ENCODE peak calls at places on chromosome X, in six cellular contexts. One of them, this sample, is unnamed.

GRCh38 chrX:35150642-35151239 is 208.1 kb downstream of the FAM47B start:
- DNase-seq in H9: no peak
- DNase-seq in NCI-H2107: no peak
- DNase-seq in endothelial cell of umbilical vein: no peak
- DNase-seq in activated CD4-positive, alpha-beta T cell treated with anti-CD3 and anti-CD28 coated beads, Interleukin-2, amount 10 ng/mL, durations not matched to agents 7 days and 5 days: no peak
- DNase-seq in mesendoderm: no peak
- DNase-seq in this sample: no peak

GRCh38 chrX:48560681-48561080 is 13.6 kb upstream of the RBM3 start:
- DNase-seq in mesendoderm: no peak
- DNase-seq in H9: no peak
- DNase-seq in endothelial cell of umbilical vein: no peak
- DNase-seq in NCI-H2107: no peak
- DNase-seq in activated CD4-positive, alpha-beta T cell treated with anti-CD3 and anti-CD28 coated beads, Interleukin-2, amount 10 ng/mL, durations not matched to agents 7 days and 5 days: no peak
- DNase-seq in this sample: no peak

GRCh38 chrX:20372533-20372932 is 105.8 kb upstream of the RPS6KA3 start:
- DNase-seq in endothelial cell of umbilical vein: no peak
- DNase-seq in activated CD4-positive, alpha-beta T cell treated with anti-CD3 and anti-CD28 coated beads, Interleukin-2, amount 10 ng/mL, durations not matched to agents 7 days and 5 days: no peak
- DNase-seq in mesendoderm: no peak
- DNase-seq in H9: no peak
- DNase-seq in NCI-H2107: no peak
- DNase-seq in this sample: no peak

GRCh38 chrX:155094468-155095061 is 23.3 kb downstream of the BRCC3 start:
- DNase-seq in endothelial cell of umbilical vein: peak; percentile 27
- DNase-seq in activated CD4-positive, alpha-beta T cell treated with anti-CD3 and anti-CD28 coated beads, Interleukin-2, amount 10 ng/mL, durations not matched to agents 7 days and 5 days: peak; percentile 37
- DNase-seq in mesendoderm: peak; percentile 19
- DNase-seq in H9: no peak
- DNase-seq in NCI-H2107: no peak
- DNase-seq in this sample: no peak

GRCh38 chrX:153767674-153768055 is 3.6 kb downstream of the PLXNB3 start:
- DNase-seq in mesendoderm: no peak
- DNase-seq in H9: peak; percentile 27
- DNase-seq in activated CD4-positive, alpha-beta T cell treated with anti-CD3 and anti-CD28 coated beads, Interleukin-2, amount 10 ng/mL, durations not matched to agents 7 days and 5 days: no peak
- DNase-seq in endothelial cell of umbilical vein: no peak
- DNase-seq in NCI-H2107: no peak
- DNase-seq in this sample: no peak

GRCh38 chrX:39724544-39724943 is 373.2 kb downstream of the BCOR start:
- DNase-seq in mesendoderm: no peak
- DNase-seq in activated CD4-positive, alpha-beta T cell treated with anti-CD3 and anti-CD28 coated beads, Interleukin-2, amount 10 ng/mL, durations not matched to agents 7 days and 5 days: peak; percentile 22
- DNase-seq in NCI-H2107: no peak
- DNase-seq in endothelial cell of umbilical vein: no peak
- DNase-seq in H9: no peak
- DNase-seq in this sample: peak; percentile 65

GRCh38 chrX:51641421-51642021 is 22.8 kb upstream of the CENPVL3 start:
- DNase-seq in NCI-H2107: no peak
- DNase-seq in activated CD4-positive, alpha-beta T cell treated with anti-CD3 and anti-CD28 coated beads, Interleukin-2, amount 10 ng/mL, durations not matched to agents 7 days and 5 days: peak; percentile 21
- DNase-seq in H9: peak; percentile 38
- DNase-seq in endothelial cell of umbilical vein: peak; percentile 26
- DNase-seq in mesendoderm: peak; percentile 69
- DNase-seq in this sample: peak; percentile 31

GRCh38 chrX:25083661-25084060 is 67.9 kb upstream of the ARX start:
- DNase-seq in NCI-H2107: no peak
- DNase-seq in activated CD4-positive, alpha-beta T cell treated with anti-CD3 and anti-CD28 coated beads, Interleukin-2, amount 10 ng/mL, durations not matched to agents 7 days and 5 days: no peak
- DNase-seq in H9: no peak
- DNase-seq in endothelial cell of umbilical vein: no peak
- DNase-seq in mesendoderm: no peak
- DNase-seq in this sample: no peak

GRCh38 chrX:111006119-111006518 is 89.9 kb upstream of the PAK3 start:
- DNase-seq in endothelial cell of umbilical vein: no peak
- DNase-seq in H9: no peak
- DNase-seq in mesendoderm: no peak
- DNase-seq in activated CD4-positive, alpha-beta T cell treated with anti-CD3 and anti-CD28 coated beads, Interleukin-2, amount 10 ng/mL, durations not matched to agents 7 days and 5 days: no peak
- DNase-seq in NCI-H2107: no peak
- DNase-seq in this sample: no peak

GRCh38 chrX:134374910-134375309 is 85.1 kb upstream of the HPRT1 start:
- DNase-seq in NCI-H2107: no peak
- DNase-seq in mesendoderm: no peak
- DNase-seq in activated CD4-positive, alpha-beta T cell treated with anti-CD3 and anti-CD28 coated beads, Interleukin-2, amount 10 ng/mL, durations not matched to agents 7 days and 5 days: no peak
- DNase-seq in H9: no peak
- DNase-seq in endothelial cell of umbilical vein: peak; percentile 6
- DNase-seq in this sample: no peak

GRCh38 chrX:87578978-87579377 is 61.4 kb downstream of the KLHL4 start:
- DNase-seq in activated CD4-positive, alpha-beta T cell treated with anti-CD3 and anti-CD28 coated beads, Interleukin-2, amount 10 ng/mL, durations not matched to agents 7 days and 5 days: no peak
- DNase-seq in H9: no peak
- DNase-seq in mesendoderm: peak; percentile 28
- DNase-seq in endothelial cell of umbilical vein: peak; percentile 20
- DNase-seq in NCI-H2107: no peak
- DNase-seq in this sample: no peak

GRCh38 chrX:368811-369562 is 17.7 kb downstream of the PPP2R3B start:
- DNase-seq in endothelial cell of umbilical vein: no peak
- DNase-seq in H9: no peak
- DNase-seq in NCI-H2107: no peak
- DNase-seq in mesendoderm: no peak
- DNase-seq in activated CD4-positive, alpha-beta T cell treated with anti-CD3 and anti-CD28 coated beads, Interleukin-2, amount 10 ng/mL, durations not matched to agents 7 days and 5 days: no peak
- DNase-seq in this sample: no peak

GRCh38 chrX:104641176-104641575 is 75.2 kb downstream of the IL1RAPL2 start:
- DNase-seq in mesendoderm: peak; percentile 53
- DNase-seq in endothelial cell of umbilical vein: no peak
- DNase-seq in activated CD4-positive, alpha-beta T cell treated with anti-CD3 and anti-CD28 coated beads, Interleukin-2, amount 10 ng/mL, durations not matched to agents 7 days and 5 days: no peak
- DNase-seq in NCI-H2107: no peak
- DNase-seq in H9: peak; percentile 61
- DNase-seq in this sample: no peak

GRCh38 chrX:65575024-65575423 is 40.4 kb upstream of the LAS1L start:
- DNase-seq in mesendoderm: no peak
- DNase-seq in activated CD4-positive, alpha-beta T cell treated with anti-CD3 and anti-CD28 coated beads, Interleukin-2, amount 10 ng/mL, durations not matched to agents 7 days and 5 days: no peak
- DNase-seq in NCI-H2107: no peak
- DNase-seq in H9: no peak
- DNase-seq in endothelial cell of umbilical vein: no peak
- DNase-seq in this sample: no peak

GRCh38 chrX:108134724-108135123 is 43.1 kb downstream of the ATG4A start:
- DNase-seq in activated CD4-positive, alpha-beta T cell treated with anti-CD3 and anti-CD28 coated beads, Interleukin-2, amount 10 ng/mL, durations not matched to agents 7 days and 5 days: no peak
- DNase-seq in NCI-H2107: no peak
- DNase-seq in endothelial cell of umbilical vein: no peak
- DNase-seq in mesendoderm: peak; percentile 12
- DNase-seq in H9: peak; percentile 41
- DNase-seq in this sample: no peak

GRCh38 chrX:129650183-129650689 is 4.5 kb downstream of the APLN start:
- DNase-seq in activated CD4-positive, alpha-beta T cell treated with anti-CD3 and anti-CD28 coated beads, Interleukin-2, amount 10 ng/mL, durations not matched to agents 7 days and 5 days: no peak
- DNase-seq in mesendoderm: no peak
- DNase-seq in NCI-H2107: no peak
- DNase-seq in H9: peak; percentile 8
- DNase-seq in endothelial cell of umbilical vein: no peak
- DNase-seq in this sample: no peak

GRCh38 chrX:66731398-66731797 is 92.5 kb upstream of the EDA2R start:
- DNase-seq in H9: no peak
- DNase-seq in mesendoderm: peak; percentile 62
- DNase-seq in endothelial cell of umbilical vein: peak; percentile 9
- DNase-seq in NCI-H2107: no peak
- DNase-seq in activated CD4-positive, alpha-beta T cell treated with anti-CD3 and anti-CD28 coated beads, Interleukin-2, amount 10 ng/mL, durations not matched to agents 7 days and 5 days: no peak
- DNase-seq in this sample: peak; percentile 23

GRCh38 chrX:3520458-3520857 is 174.0 kb upstream of the MXRA5 start:
- DNase-seq in H9: no peak
- DNase-seq in activated CD4-positive, alpha-beta T cell treated with anti-CD3 and anti-CD28 coated beads, Interleukin-2, amount 10 ng/mL, durations not matched to agents 7 days and 5 days: no peak
- DNase-seq in mesendoderm: no peak
- DNase-seq in NCI-H2107: no peak
- DNase-seq in endothelial cell of umbilical vein: no peak
- DNase-seq in this sample: no peak

GRCh38 chrX:65488496-65488895 is 46.1 kb downstream of the LAS1L start:
- DNase-seq in H9: no peak
- DNase-seq in mesendoderm: peak; percentile 35
- DNase-seq in endothelial cell of umbilical vein: no peak
- DNase-seq in NCI-H2107: no peak
- DNase-seq in activated CD4-positive, alpha-beta T cell treated with anti-CD3 and anti-CD28 coated beads, Interleukin-2, amount 10 ng/mL, durations not matched to agents 7 days and 5 days: no peak
- DNase-seq in this sample: no peak

GRCh38 chrX:48468247-48468671 is 1.8 kb downstream of the SLC38A5 start:
- DNase-seq in NCI-H2107: no peak
- DNase-seq in H9: no peak
- DNase-seq in endothelial cell of umbilical vein: no peak
- DNase-seq in mesendoderm: peak; percentile 8
- DNase-seq in activated CD4-positive, alpha-beta T cell treated with anti-CD3 and anti-CD28 coated beads, Interleukin-2, amount 10 ng/mL, durations not matched to agents 7 days and 5 days: peak; percentile 37
- DNase-seq in this sample: no peak

GRCh38 chrX:31702208-31702607 is 630.4 kb upstream of the FTHL17 start:
- DNase-seq in activated CD4-positive, alpha-beta T cell treated with anti-CD3 and anti-CD28 coated beads, Interleukin-2, amount 10 ng/mL, durations not matched to agents 7 days and 5 days: no peak
- DNase-seq in mesendoderm: peak; percentile 46
- DNase-seq in H9: no peak
- DNase-seq in NCI-H2107: no peak
- DNase-seq in endothelial cell of umbilical vein: no peak
- DNase-seq in this sample: no peak

GRCh38 chrX:132023896-132024386 is 839 bp downstream of the STK26 start:
- DNase-seq in NCI-H2107: no peak
- DNase-seq in mesendoderm: peak; percentile 62
- DNase-seq in activated CD4-positive, alpha-beta T cell treated with anti-CD3 and anti-CD28 coated beads, Interleukin-2, amount 10 ng/mL, durations not matched to agents 7 days and 5 days: peak; percentile 54
- DNase-seq in H9: peak; percentile 47
- DNase-seq in endothelial cell of umbilical vein: peak; percentile 1
- DNase-seq in this sample: peak; percentile 24

GRCh38 chrX:13110427-13111324 is 66.3 kb upstream of the FAM9C start:
- DNase-seq in NCI-H2107: no peak
- DNase-seq in H9: no peak
- DNase-seq in activated CD4-positive, alpha-beta T cell treated with anti-CD3 and anti-CD28 coated beads, Interleukin-2, amount 10 ng/mL, durations not matched to agents 7 days and 5 days: no peak
- DNase-seq in endothelial cell of umbilical vein: peak; percentile 89
- DNase-seq in mesendoderm: peak; percentile 50
- DNase-seq in this sample: no peak

GRCh38 chrX:55342533-55343501 is 78.1 kb upstream of the PAGE3 start:
- DNase-seq in NCI-H2107: no peak
- DNase-seq in mesendoderm: peak; percentile 27
- DNase-seq in activated CD4-positive, alpha-beta T cell treated with anti-CD3 and anti-CD28 coated beads, Interleukin-2, amount 10 ng/mL, durations not matched to agents 7 days and 5 days: peak; percentile 62
- DNase-seq in H9: peak; percentile 47
- DNase-seq in endothelial cell of umbilical vein: peak; percentile 41
- DNase-seq in this sample: peak; percentile 80

GRCh38 chrX:55057691-55058249 is 17.1 kb upstream of the PAGE2B start:
- DNase-seq in endothelial cell of umbilical vein: peak; percentile 65
- DNase-seq in activated CD4-positive, alpha-beta T cell treated with anti-CD3 and anti-CD28 coated beads, Interleukin-2, amount 10 ng/mL, durations not matched to agents 7 days and 5 days: peak; percentile 27
- DNase-seq in mesendoderm: peak; percentile 14
- DNase-seq in NCI-H2107: peak; percentile 0
- DNase-seq in H9: no peak
- DNase-seq in this sample: peak; percentile 15

GRCh38 chrX:115112411-115112810 is 76.8 kb upstream of the RBMXL3 start:
- DNase-seq in NCI-H2107: no peak
- DNase-seq in activated CD4-positive, alpha-beta T cell treated with anti-CD3 and anti-CD28 coated beads, Interleukin-2, amount 10 ng/mL, durations not matched to agents 7 days and 5 days: no peak
- DNase-seq in H9: no peak
- DNase-seq in endothelial cell of umbilical vein: no peak
- DNase-seq in mesendoderm: no peak
- DNase-seq in this sample: no peak

GRCh38 chrX:1126738-1127137 is 85.7 kb downstream of the CRLF2 start:
- DNase-seq in H9: peak; percentile 19
- DNase-seq in mesendoderm: no peak
- DNase-seq in activated CD4-positive, alpha-beta T cell treated with anti-CD3 and anti-CD28 coated beads, Interleukin-2, amount 10 ng/mL, durations not matched to agents 7 days and 5 days: no peak
- DNase-seq in NCI-H2107: no peak
- DNase-seq in endothelial cell of umbilical vein: no peak
- DNase-seq in this sample: no peak

GRCh38 chrX:53071604-53072417 is 10.4 kb upstream of the TSPYL2 start:
- DNase-seq in H9: peak; percentile 50
- DNase-seq in NCI-H2107: peak; percentile 82
- DNase-seq in endothelial cell of umbilical vein: peak; percentile 49
- DNase-seq in mesendoderm: peak; percentile 75
- DNase-seq in activated CD4-positive, alpha-beta T cell treated with anti-CD3 and anti-CD28 coated beads, Interleukin-2, amount 10 ng/mL, durations not matched to agents 7 days and 5 days: peak; percentile 73
- DNase-seq in this sample: peak; percentile 72

GRCh38 chrX:148976571-148976970 is 476.2 kb downstream of the AFF2 start:
- DNase-seq in endothelial cell of umbilical vein: no peak
- DNase-seq in H9: no peak
- DNase-seq in mesendoderm: no peak
- DNase-seq in activated CD4-positive, alpha-beta T cell treated with anti-CD3 and anti-CD28 coated beads, Interleukin-2, amount 10 ng/mL, durations not matched to agents 7 days and 5 days: no peak
- DNase-seq in NCI-H2107: no peak
- DNase-seq in this sample: no peak

GRCh38 chrX:132758778-132759177 is 199.7 kb downstream of the HS6ST2 start:
- DNase-seq in mesendoderm: peak; percentile 81
- DNase-seq in endothelial cell of umbilical vein: no peak
- DNase-seq in H9: peak; percentile 41
- DNase-seq in NCI-H2107: no peak
- DNase-seq in activated CD4-positive, alpha-beta T cell treated with anti-CD3 and anti-CD28 coated beads, Interleukin-2, amount 10 ng/mL, durations not matched to agents 7 days and 5 days: no peak
- DNase-seq in this sample: no peak

GRCh38 chrX:100625985-100626491 is 10.6 kb downstream of the TSPAN6 start:
- DNase-seq in mesendoderm: no peak
- DNase-seq in endothelial cell of umbilical vein: no peak
- DNase-seq in H9: no peak
- DNase-seq in activated CD4-positive, alpha-beta T cell treated with anti-CD3 and anti-CD28 coated beads, Interleukin-2, amount 10 ng/mL, durations not matched to agents 7 days and 5 days: peak; percentile 14
- DNase-seq in NCI-H2107: no peak
- DNase-seq in this sample: peak; percentile 9

GRCh38 chrX:39639871-39640270 is 457.9 kb downstream of the BCOR start:
- DNase-seq in endothelial cell of umbilical vein: no peak
- DNase-seq in mesendoderm: no peak
- DNase-seq in NCI-H2107: no peak
- DNase-seq in activated CD4-positive, alpha-beta T cell treated with anti-CD3 and anti-CD28 coated beads, Interleukin-2, amount 10 ng/mL, durations not matched to agents 7 days and 5 days: no peak
- DNase-seq in H9: no peak
- DNase-seq in this sample: no peak

GRCh38 chrX:152988536-152989291 is 5.2 kb downstream of the PNMA5 start:
- DNase-seq in H9: no peak
- DNase-seq in mesendoderm: no peak
- DNase-seq in endothelial cell of umbilical vein: no peak
- DNase-seq in activated CD4-positive, alpha-beta T cell treated with anti-CD3 and anti-CD28 coated beads, Interleukin-2, amount 10 ng/mL, durations not matched to agents 7 days and 5 days: no peak
- DNase-seq in NCI-H2107: no peak
- DNase-seq in this sample: no peak

GRCh38 chrX:24242649-24243556 is 71.0 kb downstream of the SUPT20HL2 start:
- DNase-seq in mesendoderm: peak; percentile 38
- DNase-seq in H9: no peak
- DNase-seq in NCI-H2107: no peak
- DNase-seq in endothelial cell of umbilical vein: no peak
- DNase-seq in activated CD4-positive, alpha-beta T cell treated with anti-CD3 and anti-CD28 coated beads, Interleukin-2, amount 10 ng/mL, durations not matched to agents 7 days and 5 days: no peak
- DNase-seq in this sample: no peak

GRCh38 chrX:69387559-69388487 is 116.3 kb upstream of the NALF2 start:
- DNase-seq in activated CD4-positive, alpha-beta T cell treated with anti-CD3 and anti-CD28 coated beads, Interleukin-2, amount 10 ng/mL, durations not matched to agents 7 days and 5 days: peak; percentile 25
- DNase-seq in H9: peak; percentile 88
- DNase-seq in mesendoderm: peak; percentile 93
- DNase-seq in endothelial cell of umbilical vein: peak; percentile 11
- DNase-seq in NCI-H2107: no peak
- DNase-seq in this sample: no peak

GRCh38 chrX:47283015-47283771 is 50.4 kb downstream of the USP11 start:
- DNase-seq in NCI-H2107: no peak
- DNase-seq in activated CD4-positive, alpha-beta T cell treated with anti-CD3 and anti-CD28 coated beads, Interleukin-2, amount 10 ng/mL, durations not matched to agents 7 days and 5 days: no peak
- DNase-seq in H9: no peak
- DNase-seq in mesendoderm: no peak
- DNase-seq in endothelial cell of umbilical vein: no peak
- DNase-seq in this sample: peak; percentile 18

GRCh38 chrX:2572740-2573139 is 72.0 kb upstream of the DHRSX start:
- DNase-seq in endothelial cell of umbilical vein: no peak
- DNase-seq in NCI-H2107: no peak
- DNase-seq in H9: no peak
- DNase-seq in mesendoderm: peak; percentile 43
- DNase-seq in activated CD4-positive, alpha-beta T cell treated with anti-CD3 and anti-CD28 coated beads, Interleukin-2, amount 10 ng/mL, durations not matched to agents 7 days and 5 days: no peak
- DNase-seq in this sample: no peak

GRCh38 chrX:47166126-47166525 is 21.1 kb downstream of the RBM10 start:
- DNase-seq in mesendoderm: no peak
- DNase-seq in NCI-H2107: no peak
- DNase-seq in H9: no peak
- DNase-seq in activated CD4-positive, alpha-beta T cell treated with anti-CD3 and anti-CD28 coated beads, Interleukin-2, amount 10 ng/mL, durations not matched to agents 7 days and 5 days: no peak
- DNase-seq in endothelial cell of umbilical vein: no peak
- DNase-seq in this sample: no peak

GRCh38 chrX:9604111-9604907 is 139.5 kb downstream of the TBL1X start:
- DNase-seq in endothelial cell of umbilical vein: no peak
- DNase-seq in H9: no peak
- DNase-seq in mesendoderm: no peak
- DNase-seq in activated CD4-positive, alpha-beta T cell treated with anti-CD3 and anti-CD28 coated beads, Interleukin-2, amount 10 ng/mL, durations not matched to agents 7 days and 5 days: no peak
- DNase-seq in NCI-H2107: no peak
- DNase-seq in this sample: no peak

GRCh38 chrX:45765281-45765680 is 564.6 kb upstream of the DIPK2B start:
- DNase-seq in mesendoderm: no peak
- DNase-seq in NCI-H2107: no peak
- DNase-seq in endothelial cell of umbilical vein: no peak
- DNase-seq in H9: no peak
- DNase-seq in activated CD4-positive, alpha-beta T cell treated with anti-CD3 and anti-CD28 coated beads, Interleukin-2, amount 10 ng/mL, durations not matched to agents 7 days and 5 days: no peak
- DNase-seq in this sample: no peak

This sample was measured in Jurkat, Clone E6-1.